ENCODE peak calls at places on chromosome 6, in five cellular contexts. One of them, this sample, is unnamed.
A peak's percentile ranks its signal among the peaks of the same experiment; 100 is the strongest.

GRCh38 chr6:118892248-118893094 is 1.5 kb upstream of the ASF1A start:
- DNase-seq in GM12878: no peak
- DNase-seq in GM12891: no peak
- DNase-seq in K562: peak; percentile 10
- DNase-seq in SK-N-SH: no peak
- DNase-seq in this sample: no peak

GRCh38 chr6:144528605-144529425 is 243.7 kb downstream of the UTRN start:
- DNase-seq in GM12878: no peak
- DNase-seq in GM12891: no peak
- DNase-seq in K562: peak; percentile 47
- DNase-seq in SK-N-SH: no peak
- DNase-seq in this sample: no peak

GRCh38 chr6:92684386-92684785 is 735.0 kb downstream of the EPHA7 start:
- DNase-seq in GM12878: no peak
- DNase-seq in GM12891: no peak
- DNase-seq in K562: no peak
- DNase-seq in SK-N-SH: no peak
- DNase-seq in this sample: no peak

GRCh38 chr6:156423075-156423474 is 354.1 kb upstream of the ARID1B start:
- DNase-seq in GM12878: no peak
- DNase-seq in GM12891: no peak
- DNase-seq in K562: no peak
- DNase-seq in SK-N-SH: no peak
- DNase-seq in this sample: no peak

GRCh38 chr6:99605074-99605726 is 1.4 kb upstream of the PRDM13 start:
- DNase-seq in GM12878: no peak
- DNase-seq in GM12891: no peak
- DNase-seq in K562: no peak
- DNase-seq in SK-N-SH: no peak
- DNase-seq in this sample: no peak

GRCh38 chr6:101762851-101763250 is 369.3 kb downstream of the GRIK2 start:
- DNase-seq in GM12878: no peak
- DNase-seq in GM12891: no peak
- DNase-seq in K562: no peak
- DNase-seq in SK-N-SH: no peak
- DNase-seq in this sample: no peak

GRCh38 chr6:131023834-131024504 is 39.1 kb downstream of the EPB41L2 start:
- DNase-seq in GM12878: no peak
- DNase-seq in GM12891: no peak
- DNase-seq in K562: no peak
- DNase-seq in SK-N-SH: no peak
- DNase-seq in this sample: no peak

GRCh38 chr6:85078071-85078470 is 313.7 kb upstream of the TBX18 start:
- DNase-seq in GM12878: no peak
- DNase-seq in GM12891: no peak
- DNase-seq in K562: peak; percentile 5
- DNase-seq in SK-N-SH: no peak
- DNase-seq in this sample: no peak

GRCh38 chr6:169454204-169454871 is 200.7 kb upstream of the THBS2 start:
- DNase-seq in GM12878: no peak
- DNase-seq in GM12891: no peak
- DNase-seq in K562: no peak
- DNase-seq in SK-N-SH: no peak
- DNase-seq in this sample: no peak

GRCh38 chr6:5403076-5403475 is 141.8 kb downstream of the FARS2 start:
- DNase-seq in GM12878: no peak
- DNase-seq in GM12891: no peak
- DNase-seq in K562: no peak
- DNase-seq in SK-N-SH: no peak
- DNase-seq in this sample: no peak

GRCh38 chr6:62150048-62150663 is 135.9 kb downstream of the KHDRBS2 start:
- DNase-seq in GM12878: no peak
- DNase-seq in GM12891: no peak
- DNase-seq in K562: peak; percentile 17
- DNase-seq in SK-N-SH: peak; percentile 29
- DNase-seq in this sample: no peak

GRCh38 chr6:2714359-2714895 is 36.3 kb downstream of the MYLK4 start:
- DNase-seq in GM12878: no peak
- DNase-seq in GM12891: no peak
- DNase-seq in K562: no peak
- DNase-seq in SK-N-SH: no peak
- DNase-seq in this sample: no peak

GRCh38 chr6:128410584-128410983 is 109.8 kb downstream of the PTPRK start:
- DNase-seq in GM12878: no peak
- DNase-seq in GM12891: no peak
- DNase-seq in K562: no peak
- DNase-seq in SK-N-SH: no peak
- DNase-seq in this sample: no peak

GRCh38 chr6:100620085-100620484 is 155.4 kb upstream of the SIM1 start:
- DNase-seq in GM12878: no peak
- DNase-seq in GM12891: no peak
- DNase-seq in K562: no peak
- DNase-seq in SK-N-SH: no peak
- DNase-seq in this sample: no peak

GRCh38 chr6:147648936-147649335 is 140.4 kb downstream of the SAMD5 start:
- DNase-seq in GM12878: no peak
- DNase-seq in GM12891: no peak
- DNase-seq in K562: no peak
- DNase-seq in SK-N-SH: no peak
- DNase-seq in this sample: no peak
- TF ChIP-seq TAF1 in GM12878: no peak
- TF ChIP-seq TAF1 in GM12891: no peak
- TF ChIP-seq TAF1 in K562: no peak
- TF ChIP-seq TAF1 in SK-N-SH: no peak
- TF ChIP-seq TAF1 in this sample: no peak

GRCh38 chr6:27544612-27545260 is 71.8 kb upstream of the ZNF184 start:
- DNase-seq in GM12878: no peak
- DNase-seq in GM12891: no peak
- DNase-seq in K562: no peak
- DNase-seq in SK-N-SH: no peak
- DNase-seq in this sample: no peak

GRCh38 chr6:27546522-27546921 is 73.6 kb upstream of the ZNF184 start:
- DNase-seq in GM12878: no peak
- DNase-seq in GM12891: no peak
- DNase-seq in K562: no peak
- DNase-seq in SK-N-SH: no peak
- DNase-seq in this sample: no peak

GRCh38 chr6:27550692-27551091 is 77.8 kb upstream of the ZNF184 start:
- DNase-seq in GM12878: no peak
- DNase-seq in GM12891: no peak
- DNase-seq in K562: no peak
- DNase-seq in SK-N-SH: no peak
- DNase-seq in this sample: no peak

GRCh38 chr6:27545271-27546046 is 72.6 kb upstream of the ZNF184 start:
- DNase-seq in GM12878: peak; percentile 68
- DNase-seq in GM12891: no peak
- DNase-seq in K562: peak; percentile 76
- DNase-seq in SK-N-SH: no peak
- DNase-seq in this sample: no peak

DNA sequence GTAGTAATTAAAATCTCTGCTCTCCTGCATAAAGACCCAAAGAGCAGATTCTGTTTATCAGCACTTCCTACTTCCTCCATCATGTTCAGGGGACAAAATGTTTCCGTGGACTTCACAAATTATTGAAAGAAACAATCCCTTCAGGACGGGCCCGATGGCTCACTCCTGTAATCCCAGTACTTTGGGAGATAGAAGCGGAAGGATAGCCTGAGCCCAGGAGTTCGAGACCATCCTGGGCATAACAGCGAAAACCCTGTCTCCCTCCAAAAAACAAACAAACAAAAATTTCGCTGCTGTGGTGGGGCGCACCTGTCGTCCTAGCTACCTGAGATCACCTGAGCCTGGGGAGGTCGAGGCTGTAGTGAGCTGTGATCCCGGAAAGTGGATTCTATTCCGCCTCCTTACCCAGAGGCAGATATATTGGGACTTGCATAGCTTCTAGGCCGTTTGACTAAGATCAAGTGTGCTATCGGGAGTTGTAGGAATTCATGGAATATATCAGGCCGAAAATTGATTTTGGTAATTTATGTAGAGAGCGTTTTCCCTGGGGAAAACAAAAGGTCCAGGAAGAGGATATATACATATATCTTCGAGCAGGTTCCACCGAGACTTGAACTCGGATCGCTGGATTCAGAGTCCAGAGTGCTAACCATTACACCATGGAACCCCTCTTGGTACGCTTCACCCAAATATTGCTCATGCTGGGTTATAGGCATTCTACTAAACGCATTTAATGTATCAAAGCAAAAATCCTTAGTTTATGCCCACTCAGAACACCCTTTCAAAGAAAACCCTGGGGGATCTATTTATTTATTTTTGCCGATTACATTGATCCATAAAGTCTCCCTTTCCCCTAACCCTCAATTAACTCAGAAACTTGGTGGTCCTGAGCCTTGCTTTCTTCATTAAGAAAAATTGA is 74.5 kb upstream of the ZNF184 start:
- DNase-seq in GM12878: peak; percentile 59
- DNase-seq in GM12891: no peak
- DNase-seq in K562: peak; percentile 48
- DNase-seq in SK-N-SH: peak; percentile 20
- DNase-seq in this sample: no peak
- TF ChIP-seq TAF1 in GM12878: no peak
- TF ChIP-seq TAF1 in GM12891: no peak
- TF ChIP-seq TAF1 in K562: no peak
- TF ChIP-seq TAF1 in SK-N-SH: no peak
- TF ChIP-seq TAF1 in this sample: no peak

DNA sequence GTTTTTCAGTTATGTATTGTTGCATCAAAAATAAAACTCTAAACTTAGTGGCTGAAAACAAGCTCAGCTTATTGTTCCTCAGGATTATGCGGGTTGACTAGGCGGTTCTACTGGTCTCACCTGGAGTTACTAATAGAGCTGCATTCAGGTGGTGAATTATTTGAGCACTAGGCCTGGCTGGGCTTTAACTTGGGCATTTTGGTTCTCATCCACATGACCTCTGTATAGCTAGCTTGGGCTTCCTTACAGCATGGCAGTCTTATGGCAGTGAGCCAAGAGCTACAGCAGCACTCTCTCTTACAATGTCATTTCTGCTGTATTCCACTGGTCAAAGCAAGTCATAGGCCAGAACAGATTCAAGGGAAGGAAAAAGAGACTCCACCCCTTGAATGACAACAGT is 1.6 kb downstream of the PGBD1 start:
- DNase-seq in GM12878: no peak
- DNase-seq in GM12891: no peak
- DNase-seq in K562: no peak
- DNase-seq in SK-N-SH: no peak
- DNase-seq in this sample: no peak
- TF ChIP-seq TAF1 in GM12878: no peak
- TF ChIP-seq TAF1 in GM12891: no peak
- TF ChIP-seq TAF1 in K562: no peak
- TF ChIP-seq TAF1 in SK-N-SH: no peak
- TF ChIP-seq TAF1 in this sample: no peak

GRCh38 chr6:81984599-81984998 is 232.1 kb upstream of the TENT5A start:
- DNase-seq in GM12878: no peak
- DNase-seq in GM12891: no peak
- DNase-seq in K562: no peak
- DNase-seq in SK-N-SH: no peak
- DNase-seq in this sample: no peak

GRCh38 chr6:81979329-81979728 is 226.8 kb upstream of the TENT5A start:
- DNase-seq in GM12878: no peak
- DNase-seq in GM12891: no peak
- DNase-seq in K562: no peak
- DNase-seq in SK-N-SH: no peak
- DNase-seq in this sample: no peak

GRCh38 chr6:81979767-81980166 is 227.3 kb upstream of the TENT5A start:
- DNase-seq in GM12878: no peak
- DNase-seq in GM12891: no peak
- DNase-seq in K562: no peak
- DNase-seq in SK-N-SH: no peak
- DNase-seq in this sample: no peak

GRCh38 chr6:81985191-81985590 is 232.7 kb upstream of the TENT5A start:
- DNase-seq in GM12878: no peak
- DNase-seq in GM12891: no peak
- DNase-seq in K562: no peak
- DNase-seq in SK-N-SH: no peak
- DNase-seq in this sample: no peak

GRCh38 chr6:81981812-81982211 is 229.3 kb upstream of the TENT5A start:
- DNase-seq in GM12878: no peak
- DNase-seq in GM12891: no peak
- DNase-seq in K562: no peak
- DNase-seq in SK-N-SH: no peak
- DNase-seq in this sample: no peak
- TF ChIP-seq TAF1 in GM12878: no peak
- TF ChIP-seq TAF1 in GM12891: no peak
- TF ChIP-seq TAF1 in K562: no peak
- TF ChIP-seq TAF1 in SK-N-SH: no peak
- TF ChIP-seq TAF1 in this sample: no peak

GRCh38 chr6:39319621-39320369 is 2.7 kb downstream of the KCNK16 start:
- DNase-seq in GM12878: no peak
- DNase-seq in GM12891: no peak
- DNase-seq in K562: no peak
- DNase-seq in SK-N-SH: no peak
- DNase-seq in this sample: no peak

GRCh38 chr6:39322306-39322850 is at the start of gene KCNK16:
- DNase-seq in GM12878: no peak
- DNase-seq in GM12891: no peak
- DNase-seq in K562: no peak
- DNase-seq in SK-N-SH: no peak
- DNase-seq in this sample: no peak

GRCh38 chr6:39317256-39317655 is 3.0 kb upstream of the KCNK17 start:
- DNase-seq in GM12878: no peak
- DNase-seq in GM12891: no peak
- DNase-seq in K562: no peak
- DNase-seq in SK-N-SH: no peak
- DNase-seq in this sample: no peak

GRCh38 chr6:39321761-39322160 is 741 bp downstream of the KCNK16 start:
- DNase-seq in GM12878: no peak
- DNase-seq in GM12891: no peak
- DNase-seq in K562: no peak
- DNase-seq in SK-N-SH: no peak
- DNase-seq in this sample: no peak

DNA sequence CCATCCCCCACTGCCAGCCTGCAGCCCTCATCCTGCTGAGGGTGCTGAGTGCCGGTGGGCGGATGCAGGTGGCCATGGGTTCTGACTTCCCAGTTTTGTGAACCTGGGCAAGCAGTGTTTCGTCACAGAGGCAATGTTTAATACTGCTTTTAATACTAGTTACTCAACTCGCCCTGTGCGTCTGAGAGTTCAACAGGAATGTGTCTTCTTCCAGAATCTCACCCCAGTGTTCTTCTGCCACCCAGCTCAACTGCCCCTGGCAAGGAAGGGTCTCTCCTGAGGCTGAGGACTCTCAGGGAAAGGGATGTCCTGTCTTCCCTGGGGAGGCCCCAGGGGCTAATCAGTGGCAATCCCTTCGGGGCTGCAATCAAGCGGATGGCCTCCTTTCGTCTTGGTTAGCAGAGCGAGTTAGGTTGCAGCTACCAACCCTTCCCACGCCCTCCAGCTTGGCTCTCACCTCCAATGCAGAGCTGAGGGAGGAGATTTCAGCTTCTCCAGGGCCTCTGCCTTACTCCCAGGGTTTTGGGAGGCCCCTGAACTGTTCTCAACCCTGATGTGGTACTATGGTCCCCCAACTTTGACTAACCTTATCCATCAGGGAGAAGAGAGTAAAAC is 2.0 kb downstream of the KCNK16 start:
- DNase-seq in GM12878: no peak
- DNase-seq in GM12891: no peak
- DNase-seq in K562: no peak
- DNase-seq in SK-N-SH: no peak
- DNase-seq in this sample: no peak
- TF ChIP-seq TAF1 in GM12878: no peak
- TF ChIP-seq TAF1 in GM12891: no peak
- TF ChIP-seq TAF1 in K562: no peak
- TF ChIP-seq TAF1 in SK-N-SH: no peak
- TF ChIP-seq TAF1 in this sample: no peak

This sample was measured in GM12892.